ENCODE peak calls at places on chromosomes 7 and 10, in four cellular contexts. G, H, W and X are unnamed samples.

GRCh38 chr10:50421026-50421719 is 169.9 kb upstream of the ASAH2 start:
- DNase-seq in G (peak; percentile 55), H (peak; percentile 72), W (peak; percentile 80), X (peak; percentile 46)

GRCh38 chr7:100705341-100705752 is 574 bp upstream of the POP7 start:
- DNase-seq in G (peak; percentile 58), H (peak; percentile 36), W (peak; percentile 91), X (peak; percentile 90)

GRCh38 chr7:98049034-98049433 is 57.6 kb upstream of the LMTK2 start:
- DNase-seq in G (no peak), H (no peak), W (no peak), X (peak; percentile 23)

GRCh38 chr10:72086466-72087391 is 1.6 kb downstream of the SPOCK2 start:
- DNase-seq in G (peak; percentile 27), H (no peak), W (no peak), X (peak; percentile 66)

GRCh38 chr10:16195178-16195769 is 241.5 kb upstream of the PTER start:
- DNase-seq in G (no peak), H (peak; percentile 67), W (no peak), X (no peak)

GRCh38 chr7:107501593-107501992 is 31.7 kb downstream of the GPR22 start:
- DNase-seq in G (peak; percentile 36), H (no peak), W (peak; percentile 76), X (peak; percentile 21)

GRCh38 chr7:96959135-96959534 is 46.2 kb upstream of the DLX6 start:
- DNase-seq in G (no peak), H (no peak), W (no peak), X (no peak)

GRCh38 chr10:93081834-93082233 is 8.1 kb downstream of the CYP26A1 start:
- DNase-seq in G (peak; percentile 46), H (no peak), W (no peak), X (no peak)

GRCh38 chr7:28729685-28730084 is 228.4 kb downstream of the TRIL start:
- DNase-seq in G (no peak), H (no peak), W (no peak), X (no peak)

DNA sequence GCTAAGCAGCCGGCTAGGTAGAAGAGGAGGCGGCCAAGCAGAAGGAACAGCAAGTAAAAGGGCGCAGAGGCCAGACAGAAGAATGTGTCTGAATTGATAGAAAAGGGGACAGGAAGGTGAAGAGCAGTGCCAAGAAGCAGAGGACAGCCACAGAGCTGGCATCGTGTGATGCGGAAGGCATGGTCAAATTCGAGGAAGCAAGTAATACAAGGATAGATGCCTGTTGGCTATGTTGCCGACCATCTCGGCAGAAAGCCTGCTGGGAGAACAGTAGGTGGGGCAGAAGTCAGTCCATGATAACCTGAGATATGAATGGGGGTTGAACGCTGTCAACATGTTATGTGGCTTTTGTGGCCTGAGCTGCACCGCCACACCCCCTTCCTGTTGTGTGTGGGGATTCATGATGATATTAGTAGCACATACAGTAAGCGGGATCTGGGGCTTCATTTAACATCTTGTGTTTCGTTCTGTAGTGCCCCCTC is 25.7 kb downstream of the ST8SIA6 start:
- DNase-seq in G (no peak), H (no peak), W (peak; percentile 96), X (no peak)
- TF ChIP-seq TCF7 in G (no peak), H (no peak), W (peak; percentile 54), X (no peak)

DNA sequence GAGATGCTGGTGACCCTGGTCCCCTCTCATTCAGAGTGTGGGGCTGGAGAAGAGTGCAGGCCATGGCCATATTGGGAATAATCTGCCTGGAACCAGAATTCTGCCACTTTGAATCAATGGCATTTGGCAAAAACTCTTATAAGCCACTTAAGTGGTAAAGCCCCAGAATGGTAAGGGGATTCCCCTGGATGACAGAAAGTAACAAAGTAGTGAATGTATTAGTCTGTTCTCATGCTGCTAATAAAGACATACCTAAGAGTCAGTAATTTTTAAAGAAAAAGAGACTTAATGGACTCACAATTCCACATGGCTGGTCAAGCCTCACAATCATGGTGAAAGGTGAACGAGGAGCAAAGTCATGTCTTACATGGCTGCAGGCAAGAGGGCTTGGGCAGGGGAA is 248.6 kb downstream of the SH2D4B start:
- DNase-seq in G (no peak), H (no peak), W (no peak), X (no peak)
- TF ChIP-seq ETV6 in G (no peak), H (no peak), W (no peak), X (no peak)

DNA sequence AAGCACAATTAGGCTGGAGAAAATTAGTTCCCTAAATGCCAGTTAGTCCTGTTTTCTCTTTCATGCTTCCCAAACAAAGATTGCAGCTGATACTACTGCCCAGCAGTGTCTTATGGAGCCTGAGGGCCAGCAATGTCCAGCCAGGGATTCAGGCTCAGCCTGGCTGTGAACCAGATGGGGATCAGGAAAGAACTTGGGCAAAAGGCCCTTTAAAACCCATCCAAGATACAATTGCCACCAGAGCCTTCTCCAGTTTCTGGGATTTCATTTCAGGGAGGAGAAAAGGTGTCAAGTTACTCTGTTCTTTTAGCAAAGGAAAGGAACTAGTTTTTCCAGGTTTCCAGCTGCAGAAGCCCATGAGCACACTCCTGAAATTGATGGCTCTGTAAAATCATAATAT is 533.0 kb upstream of the GHITM start:
- DNase-seq in G (no peak), H (no peak), W (no peak), X (no peak)
- TF ChIP-seq TCF7 in G (no peak), H (no peak), W (no peak), X (no peak)

GRCh38 chr10:22391605-22392004 is 46.3 kb downstream of the SPAG6 start:
- DNase-seq in G (no peak), H (no peak), W (peak; percentile 85), X (no peak)

GRCh38 chr10:22381262-22381661 is 36.0 kb downstream of the SPAG6 start:
- DNase-seq in G (no peak), H (no peak), W (no peak), X (no peak)

GRCh38 chr10:22389856-22390589 is 44.7 kb downstream of the SPAG6 start:
- DNase-seq in G (no peak), H (no peak), W (peak; percentile 72), X (no peak)

GRCh38 chr10:22386396-22386928 is 41.2 kb downstream of the SPAG6 start:
- DNase-seq in G (no peak), H (no peak), W (peak; percentile 54), X (no peak)
- TF ChIP-seq ETV6 in G (no peak), H (no peak), W (no peak), X (no peak)

DNA sequence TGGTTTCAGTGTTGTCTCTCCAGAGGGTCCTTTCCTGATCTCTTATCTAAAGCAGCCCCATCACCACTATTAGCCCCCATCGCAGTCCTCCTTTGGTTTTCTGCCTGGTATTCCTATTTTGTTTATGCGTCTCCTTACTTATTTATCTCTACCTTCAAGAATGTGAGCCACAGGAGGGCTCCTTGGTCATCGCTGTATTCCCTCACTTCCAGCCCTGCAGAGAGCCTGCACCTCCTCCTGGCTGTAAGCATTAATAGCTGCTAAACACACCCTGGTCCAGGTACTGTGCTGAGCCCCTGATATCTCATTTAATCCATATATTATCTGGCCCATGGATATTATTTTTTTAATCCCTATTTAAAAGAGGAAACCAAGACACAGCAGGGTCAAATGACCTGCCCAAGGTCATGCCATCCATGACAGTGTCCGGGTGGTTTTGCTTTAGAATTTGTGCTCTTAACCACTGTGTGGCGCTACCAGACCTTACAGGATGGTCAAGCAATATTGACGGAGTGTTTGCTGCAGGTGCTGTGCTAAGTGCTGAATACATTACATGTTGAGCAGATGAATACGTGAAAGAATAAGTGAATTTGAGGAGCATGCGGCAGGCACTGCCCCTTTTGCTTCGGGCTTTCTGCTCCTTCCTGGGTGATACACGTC is 227.2 kb downstream of the ADAM12 start:
- DNase-seq in G (no peak), H (no peak), W (peak; percentile 1), X (peak; percentile 31)
- TF ChIP-seq TCF7 in G (no peak), H (no peak), W (no peak), X (no peak)

GRCh38 chr10:29322918-29323317 is 34.0 kb downstream of the LYZL1 start:
- DNase-seq in G (no peak), H (no peak), W (no peak), X (no peak)

GRCh38 chr10:29326299-29326698 is 37.4 kb downstream of the LYZL1 start:
- DNase-seq in G (no peak), H (no peak), W (no peak), X (no peak)

GRCh38 chr10:29324220-29324831 is 35.5 kb downstream of the LYZL1 start:
- DNase-seq in G (peak; percentile 71), H (no peak), W (no peak), X (no peak)

GRCh38 chr10:29321656-29322055 is 32.8 kb downstream of the LYZL1 start:
- DNase-seq in G (no peak), H (no peak), W (no peak), X (no peak)

DNA sequence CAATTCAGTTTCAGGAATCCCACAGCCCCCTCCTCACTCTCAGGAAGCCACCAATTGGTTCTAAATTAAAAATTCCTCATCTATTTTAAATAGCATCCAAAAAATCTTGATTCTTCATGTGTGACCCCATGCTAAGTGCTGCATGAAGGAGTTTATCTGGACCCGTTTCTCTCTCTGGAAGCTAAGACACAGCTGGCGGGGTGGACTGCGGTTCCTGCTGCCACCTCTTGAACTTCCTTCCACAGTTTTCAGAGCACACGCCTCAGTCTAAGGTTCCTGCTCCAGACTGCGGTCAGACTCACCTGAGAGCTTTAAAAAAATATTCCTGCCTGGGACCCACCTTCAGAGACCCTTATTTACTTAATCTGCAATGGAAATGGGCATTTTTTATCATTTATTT is 34.5 kb downstream of the LYZL1 start:
- DNase-seq in G (no peak), H (no peak), W (no peak), X (no peak)
- TF ChIP-seq ETV6 in G (no peak), H (no peak), W (no peak), X (no peak)

GRCh38 chr10:58335306-58336005 is 650 bp downstream of the UBE2D1 start:
- DNase-seq in G (peak; percentile 28), H (no peak), W (peak; percentile 33), X (peak; percentile 26)
- TF ChIP-seq TCF7 in G (no peak), H (no peak), W (peak; percentile 27), X (no peak)

DNA sequence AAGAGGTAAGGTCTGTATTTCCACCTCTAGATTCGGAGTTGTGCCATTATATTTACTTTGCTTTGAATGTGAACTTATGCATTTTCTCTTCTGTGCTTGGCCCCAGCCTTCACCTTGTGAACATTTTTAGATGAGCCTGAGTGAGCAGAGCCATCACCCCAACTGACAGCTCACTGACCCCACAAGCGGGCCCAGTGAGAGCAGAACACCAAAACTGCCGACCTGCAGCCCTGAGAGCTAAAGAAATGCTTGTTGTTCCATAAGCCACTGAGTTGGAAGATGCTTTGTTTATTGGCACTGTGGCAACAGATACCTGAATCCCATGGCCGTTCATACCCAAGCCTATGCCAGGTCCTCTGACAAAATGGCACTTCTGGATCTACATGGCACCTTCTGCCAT is 37.8 kb downstream of the C10orf90 start:
- DNase-seq in G (no peak), H (no peak), W (no peak), X (no peak)
- TF ChIP-seq ETV6 in G (no peak), H (no peak), W (no peak), X (no peak)

GRCh38 chr10:88395677-88396076 is 187.4 kb downstream of the RNLS start:
- DNase-seq in G (no peak), H (no peak), W (no peak), X (no peak)
- TF ChIP-seq TCF7 in G (no peak), H (no peak), W (no peak), X (no peak)

GRCh38 chr10:348456-348855 is 213.2 kb downstream of the ZMYND11 start:
- DNase-seq in G (no peak), H (no peak), W (no peak), X (no peak)

GRCh38 chr10:352476-353235 is 217.4 kb downstream of the ZMYND11 start:
- DNase-seq in G (no peak), H (no peak), W (no peak), X (no peak)

GRCh38 chr10:351770-352318 is 216.6 kb downstream of the ZMYND11 start:
- DNase-seq in G (no peak), H (no peak), W (no peak), X (no peak)

GRCh38 chr10:350981-351501 is 215.8 kb downstream of the ZMYND11 start:
- DNase-seq in G (no peak), H (no peak), W (no peak), X (no peak)

GRCh38 chr10:349081-349480 is 213.8 kb downstream of the ZMYND11 start:
- DNase-seq in G (no peak), H (no peak), W (no peak), X (no peak)
- TF ChIP-seq ETV6 in G (no peak), H (no peak), W (no peak), X (no peak)